ENCODE peak calls at places on chromosomes 12 and 14, in eight cellular contexts. S, X, O, Z, Y, G, R and H are unnamed samples.

GRCh38 chr14:61584258-61584657 is 111.1 kb upstream of the HIF1A start:
- DNase-seq in Z (no peak), X (peak), R (no peak), G (no peak), Y (no peak), O (no peak), S (no peak), H (no peak)

GRCh38 chr12:82931349-82932116 is 244.8 kb downstream of the TMTC2 start:
- DNase-seq in G (no peak), R (no peak), Y (no peak), X (no peak), O (no peak), Z (no peak), S (no peak), H (no peak)

GRCh38 chr14:28102814-28103213 is 663.8 kb upstream of the FOXG1 start:
- DNase-seq in O (no peak), X (peak), Z (no peak), Y (no peak), S (no peak), G (no peak), R (no peak), H (no peak)

GRCh38 chr14:69543341-69544249 is 31.1 kb downstream of the CCDC177 start:
- DNase-seq in G (no peak), O (peak), S (no peak), X (peak), Y (no peak), R (no peak), Z (no peak), H (no peak)

GRCh38 chr14:77955816-77956796 is 156.2 kb downstream of the ADCK1 start:
- DNase-seq in Z (no peak), O (no peak), S (no peak), R (no peak), G (no peak), Y (no peak), X (no peak), H (no peak)

GRCh38 chr14:104178279-104178678 is 39.9 kb downstream of the KIF26A start:
- DNase-seq in X (no peak), R (no peak), Y (no peak), G (no peak), O (no peak), S (no peak), Z (no peak), H (no peak)

GRCh38 chr14:68146812-68147211 is 327.2 kb downstream of the RAD51B start:
- DNase-seq in G (no peak), Z (peak), O (peak), X (peak), Y (no peak), R (no peak), S (no peak), H (no peak)

GRCh38 chr12:107404981-107405380 is 280.6 kb upstream of the PWP1 start:
- DNase-seq in O (no peak), Y (peak), G (no peak), Z (no peak), R (peak), S (no peak), X (peak), H (no peak)

GRCh38 chr14:28141662-28142061 is 624.9 kb upstream of the FOXG1 start:
- DNase-seq in S (no peak), Z (no peak), G (no peak), Y (no peak), R (no peak), O (no peak), X (no peak), H (no peak)

GRCh38 chr14:31449971-31450610 is 7.2 kb downstream of the DTD2 start:
- DNase-seq in X (peak), Y (peak), O (peak), R (peak), S (no peak), Z (no peak), G (no peak), H (no peak)

GRCh38 chr12:43444940-43445564 is 107.0 kb downstream of the ADAMTS20 start:
- DNase-seq in G (no peak), Z (peak), O (peak), X (peak), R (peak), Y (peak), S (peak), H (peak)

GRCh38 chr14:99966436-99966835 is 98.8 kb upstream of the EVL start:
- DNase-seq in R (no peak), G (no peak), O (no peak), Y (no peak), S (no peak), Z (no peak), X (no peak), H (no peak)

GRCh38 chr14:63787995-63788946 is 60.4 kb upstream of the SGPP1 start:
- DNase-seq in Z (no peak), R (no peak), O (no peak), G (no peak), Y (no peak), S (no peak), X (no peak), H (no peak)

GRCh38 chr12:752673-753400 is 458 bp downstream of the WNK1 start:
- DNase-seq in S (no peak), R (no peak), Y (peak), G (peak), Z (no peak), O (no peak), X (peak), H (peak)

GRCh38 chr12:71475280-71475679 is 35.7 kb downstream of the LGR5 start:
- DNase-seq in G (peak), Z (no peak), O (no peak), Y (peak), S (no peak), R (no peak), X (peak), H (no peak)

GRCh38 chr14:24816011-24816928 is 182.3 kb upstream of the GZMB start:
- DNase-seq in Y (no peak), G (no peak), S (no peak), Z (no peak), O (no peak), X (peak), R (no peak), H (no peak)

GRCh38 chr14:34199585-34199984 is 248.7 kb upstream of the EGLN3 start:
- DNase-seq in O (peak), R (no peak), X (peak), Z (no peak), S (no peak), Y (no peak), G (no peak), H (no peak)

GRCh38 chr12:9344540-9344939 is 136.3 kb upstream of the PZP start:
- DNase-seq in X (peak), S (no peak), G (no peak), Y (no peak), Z (peak), R (no peak), O (no peak), H (no peak)

GRCh38 chr14:20830831-20831230 is 28.2 kb upstream of the RNASE1 start:
- DNase-seq in X (no peak), G (no peak), Y (no peak), O (no peak), S (no peak), R (no peak), Z (no peak), H (peak)

GRCh38 chr14:102081231-102082080 is 5.4 kb downstream of the HSP90AA1 start:
- DNase-seq in G (no peak), R (no peak), S (no peak), X (no peak), Z (no peak), Y (no peak), O (no peak), H (no peak)

GRCh38 chr14:96754162-96754844 is 42.9 kb upstream of the VRK1 start:
- DNase-seq in Y (no peak), G (no peak), Z (no peak), O (no peak), X (no peak), S (no peak), R (no peak), H (no peak)

GRCh38 chr14:75299064-75299463 is 20.4 kb downstream of the FOS start:
- DNase-seq in S (peak), Y (no peak), R (no peak), Z (no peak), O (no peak), X (peak), G (peak), H (no peak)

GRCh38 chr12:129213551-129213950 is 360.3 kb downstream of the GLT1D1 start:
- DNase-seq in S (no peak), R (no peak), O (no peak), X (no peak), G (no peak), Y (no peak), Z (no peak), H (no peak)

GRCh38 chr14:37093364-37093763 is 79.0 kb downstream of the SLC25A21 start:
- DNase-seq in X (no peak), Z (peak), R (peak), Y (no peak), O (no peak), G (no peak), S (no peak), H (no peak)

GRCh38 chr12:42790761-42791151 is 201.2 kb upstream of the PRICKLE1 start:
- DNase-seq in S (no peak), G (no peak), Y (no peak), X (peak), Z (peak), R (no peak), O (peak), H (peak)

GRCh38 chr12:12403264-12404248 is 46.7 kb downstream of the BORCS5 start:
- DNase-seq in R (no peak), G (no peak), S (peak), Y (no peak), X (no peak), O (no peak), Z (no peak), H (no peak)

GRCh38 chr12:11862794-11863193 is 207.9 kb upstream of the BCL2L14 start:
- DNase-seq in X (peak), Z (no peak), Y (no peak), S (peak), O (peak), G (no peak), R (no peak), H (no peak)